ENCODE peak calls at places on chromosomes 2 and 18, in four cellular contexts. M, K, S and X are unnamed samples.

GRCh38 chr2:240917684-240918257 is 11.6 kb downstream of the CROCC2 start:
- DNase-seq in M (no peak), S (no peak), K (no peak), X (peak)

GRCh38 chr18:4455113-4455811 is at the start of gene DLGAP1:
- DNase-seq in S (no peak), K (no peak), M (peak), X (peak)

GRCh38 chr2:112906276-112906675 is 4.7 kb upstream of the IL37 start:
- DNase-seq in K (no peak), M (no peak), S (no peak), X (no peak)

GRCh38 chr18:54805571-54806334 is 22.5 kb upstream of the RAB27B start:
- DNase-seq in S (no peak), K (peak), M (peak), X (no peak)

GRCh38 chr2:127137741-127138140 is 30.8 kb upstream of the BIN1 start:
- DNase-seq in M (no peak), S (no peak), K (no peak), X (no peak)

GRCh38 chr2:208984376-208985100 is 439.3 kb upstream of the MAP2 start:
- DNase-seq in K (no peak), M (no peak), S (no peak), X (no peak)

GRCh38 chr2:150271952-150272351 is 215.5 kb downstream of the RND3 start:
- DNase-seq in M (no peak), S (no peak), K (no peak), X (no peak)

GRCh38 chr2:28165087-28165652 is 227.5 kb upstream of the FOSL2 start:
- DNase-seq in K (no peak), S (no peak), M (no peak), X (no peak)

GRCh38 chr2:38572167-38572566 is 30.6 kb downstream of the HNRNPLL start:
- DNase-seq in K (peak), S (no peak), M (no peak), X (no peak)

GRCh38 chr18:621181-621580 is 24.4 kb downstream of the CLUL1 start:
- DNase-seq in M (no peak), S (no peak), K (no peak), X (no peak)

GRCh38 chr2:119064567-119064966 is 94.0 kb downstream of the C1QL2 start:
- DNase-seq in M (no peak), K (no peak), S (no peak), X (no peak)

GRCh38 chr2:240637116-240637900 is 12.0 kb downstream of the GPR35 start:
- DNase-seq in S (no peak), K (no peak), M (no peak), X (no peak)

GRCh38 chr18:56748698-56749268 is 97.6 kb downstream of the WDR7 start:
- DNase-seq in K (peak), M (peak), S (no peak), X (no peak)

GRCh38 chr2:241185961-241186360 is 2.5 kb upstream of the ANO7 start:
- DNase-seq in S (no peak), M (no peak), K (no peak), X (no peak)

GRCh38 chr18:54222922-54223567 is 1.4 kb downstream of the MBD2 start:
- DNase-seq in M (peak), K (no peak), S (peak), X (no peak)

GRCh38 chr2:240884745-240885144 is 11.2 kb downstream of the MAB21L4 start:
- DNase-seq in S (no peak), K (no peak), M (no peak), X (no peak)

GRCh38 chr18:77423468-77423867 is 173.8 kb downstream of the GALR1 start:
- DNase-seq in S (no peak), M (no peak), K (no peak), X (no peak)

GRCh38 chr2:82837588-82838304 is 1621.3 kb downstream of the SUCLG1 start:
- DNase-seq in M (no peak), S (no peak), K (no peak), X (no peak)

GRCh38 chr2:29573602-29574001 is 347.8 kb downstream of the ALK start:
- DNase-seq in S (no peak), K (no peak), M (no peak), X (no peak)

GRCh38 chr2:37020212-37020886 is 54.0 kb upstream of the STRN start:
- DNase-seq in M (no peak), K (no peak), S (no peak), X (no peak)

GRCh38 chr2:162379719-162380580 is 36.0 kb downstream of the GCA start:
- DNase-seq in M (no peak), S (no peak), K (no peak), X (no peak)

GRCh38 chr18:9539283-9539682 is 64.0 kb downstream of the RALBP1 start:
- DNase-seq in M (no peak), K (no peak), S (no peak), X (no peak)

GRCh38 chr2:109482371-109482841 is 131.4 kb downstream of the SEPTIN10 start:
- DNase-seq in S (no peak), M (no peak), K (no peak), X (no peak)

GRCh38 chr2:100321181-100321880 is 970 bp downstream of the LONRF2 start:
- DNase-seq in S (no peak), K (peak), M (no peak), X (peak)

GRCh38 chr2:1503471-1504310 is 90.4 kb downstream of the TPO start:
- DNase-seq in S (no peak), M (no peak), K (no peak), X (no peak)

GRCh38 chr18:48600746-48601090 is 61.9 kb downstream of the CTIF start:
- DNase-seq in K (no peak), S (no peak), M (no peak), X (no peak)

GRCh38 chr2:212495076-212495475 is 43.5 kb downstream of the ERBB4 start:
- DNase-seq in M (no peak), S (no peak), K (no peak), X (no peak)

GRCh38 chr2:234437642-234438321 is 59.1 kb downstream of the ARL4C start:
- DNase-seq in S (no peak), M (no peak), K (no peak), X (no peak)

GRCh38 chr2:25976884-25977741 is 5.2 kb downstream of the KIF3C start:
- DNase-seq in M (no peak), S (no peak), K (no peak), X (no peak)

GRCh38 chr2:46350030-46350699 is 53.0 kb downstream of the EPAS1 start:
- DNase-seq in K (no peak), M (no peak), S (no peak), X (no peak)

GRCh38 chr2:156818944-156819343 is 382.8 kb downstream of the GPD2 start:
- DNase-seq in K (no peak), M (no peak), S (no peak), X (no peak)

GRCh38 chr2:112588611-112589045 is 4.2 kb downstream of the CHCHD5 start:
- DNase-seq in K (no peak), M (no peak), S (no peak), X (no peak)

GRCh38 chr2:181471227-181471626 is 14.0 kb downstream of the ITGA4 start:
- DNase-seq in S (no peak), M (no peak), K (no peak), X (no peak)

GRCh38 chr2:106127776-106128268 is 66.3 kb downstream of the UXS1 start:
- DNase-seq in K (no peak), M (no peak), S (no peak), X (no peak)

GRCh38 chr2:157971702-157972101 is 95.6 kb upstream of the ACVR1 start:
- DNase-seq in K (no peak), M (no peak), S (no peak), X (no peak)

GRCh38 chr2:110659248-110659647 is 18.6 kb downstream of the BUB1 start:
- DNase-seq in K (no peak), S (no peak), M (no peak), X (no peak)

GRCh38 chr2:110660558-110660957 is 17.3 kb downstream of the BUB1 start:
- DNase-seq in S (no peak), M (no peak), K (no peak), X (no peak)

GRCh38 chr2:110662560-110662959 is 15.3 kb downstream of the BUB1 start:
- DNase-seq in S (no peak), K (no peak), M (no peak), X (no peak)

GRCh38 chr2:110667061-110667460 is 10.8 kb downstream of the BUB1 start:
- DNase-seq in M (no peak), K (no peak), S (no peak), X (no peak)

GRCh38 chr2:110664135-110664534 is 13.7 kb downstream of the BUB1 start:
- DNase-seq in S (no peak), K (no peak), M (peak), X (no peak)
- TF ChIP-seq ETV6 in S (no peak), K (no peak), M (no peak), X (no peak)

GRCh38 chr2:178553047-178553446 is 72.8 kb downstream of the PLEKHA3 start:
- DNase-seq in S (no peak), K (no peak), M (no peak), X (no peak)
- TF ChIP-seq CBFB in S (no peak), K (no peak), M (no peak), X (no peak)

GRCh38 chr18:74132201-74132600 is 15.4 kb downstream of the FBXO15 start:
- DNase-seq in K (no peak), S (no peak), M (no peak), X (no peak)
- TF ChIP-seq NR2C2 in K (no peak), S (no peak), M (no peak), X (no peak)

GRCh38 chr2:50098242-50098641 is 933.7 kb downstream of the NRXN1 start:
- DNase-seq in M (no peak), K (no peak), S (no peak), X (no peak)
- TF ChIP-seq ETV6 in M (no peak), K (no peak), S (no peak), X (no peak)